ENCODE peak calls at places on chromosome 16, in five cellular contexts. R is ovary, W is transverse colon, K is body of pancreas, B is heart left ventricle. T is an unnamed sample.

GRCh38 chr16:68936729-68937631 is 93.6 kb downstream of the TANGO6 start:
- DNase-seq in B (no peak), K (no peak), R (no peak), W (no peak), T (no peak)

GRCh38 chr16:47983999-47984580 is 171.7 kb downstream of the ABCC12 start:
- DNase-seq in W (no peak), K (no peak), B (no peak), R (no peak), T (no peak)

GRCh38 chr16:8958344-8958808 is 5.3 kb downstream of the USP7 start:
- DNase-seq in K (no peak), B (no peak), W (peak), R (no peak), T (peak)

GRCh38 chr16:7597677-7598076 is 265.0 kb downstream of the RBFOX1 start:
- DNase-seq in B (no peak), W (no peak), R (no peak), K (no peak), T (no peak)

GRCh38 chr16:17358846-17359245 is 111.9 kb downstream of the XYLT1 start:
- DNase-seq in B (no peak), W (no peak), K (no peak), R (no peak), T (no peak)

GRCh38 chr16:22898874-22899348 is 84.9 kb downstream of the HS3ST2 start:
- DNase-seq in K (peak), R (peak), W (peak), B (peak), T (peak)

GRCh38 chr16:58513874-58514273 is 1.4 kb upstream of the SETD6 start:
- DNase-seq in R (no peak), W (no peak), K (no peak), B (no peak), T (no peak)

GRCh38 chr16:72099377-72099818 is 5.8 kb downstream of the DHX38 start:
- DNase-seq in B (peak), W (peak), K (peak), R (no peak), T (no peak)

GRCh38 chr16:28478511-28479180 is 6.5 kb upstream of the NPIPB7 start:
- DNase-seq in K (no peak), W (no peak), B (no peak), R (no peak), T (no peak)

GRCh38 chr16:4570688-4571321 is 14.7 kb downstream of the C16orf96 start:
- DNase-seq in W (no peak), R (no peak), K (no peak), B (no peak), T (no peak)

DNA sequence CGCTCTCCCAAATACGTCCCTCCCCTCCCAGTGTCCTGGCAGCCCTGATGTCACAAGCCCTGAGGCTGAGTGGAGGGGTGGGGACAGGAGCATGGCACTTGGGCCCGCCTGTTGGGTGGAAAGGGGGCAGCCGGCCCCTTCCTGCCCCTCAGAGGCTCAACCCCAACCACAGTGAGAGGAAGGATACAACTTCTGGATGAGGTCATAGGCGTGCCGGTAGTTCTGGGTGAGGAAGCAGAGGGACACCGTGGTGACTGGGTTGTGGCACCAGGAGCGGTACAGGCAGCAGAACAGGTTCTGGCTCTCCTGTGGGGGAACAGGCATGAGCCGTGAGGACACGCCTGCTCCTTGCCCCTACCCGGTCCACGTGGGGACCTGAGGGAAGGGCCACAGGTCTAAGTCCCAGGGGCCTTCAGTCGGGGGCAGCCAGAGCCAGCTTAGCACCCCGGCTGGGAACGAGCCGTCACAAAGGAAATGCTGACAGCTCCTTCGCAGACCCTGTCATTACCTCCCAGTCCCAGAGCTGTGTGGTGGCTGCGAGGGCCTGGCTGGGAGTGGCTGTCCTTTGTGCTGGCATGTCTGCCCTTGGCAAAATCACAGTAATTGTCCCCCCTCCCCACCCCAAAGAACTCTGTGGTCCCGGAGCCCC is 11.2 kb upstream of the MTSS2 start:
- DNase-seq in R (no peak), B (no peak), K (no peak), W (peak), T (no peak)
- TF ChIP-seq POLR2A in R (no peak), B (no peak), K (no peak), W (no peak), T (no peak)

DNA sequence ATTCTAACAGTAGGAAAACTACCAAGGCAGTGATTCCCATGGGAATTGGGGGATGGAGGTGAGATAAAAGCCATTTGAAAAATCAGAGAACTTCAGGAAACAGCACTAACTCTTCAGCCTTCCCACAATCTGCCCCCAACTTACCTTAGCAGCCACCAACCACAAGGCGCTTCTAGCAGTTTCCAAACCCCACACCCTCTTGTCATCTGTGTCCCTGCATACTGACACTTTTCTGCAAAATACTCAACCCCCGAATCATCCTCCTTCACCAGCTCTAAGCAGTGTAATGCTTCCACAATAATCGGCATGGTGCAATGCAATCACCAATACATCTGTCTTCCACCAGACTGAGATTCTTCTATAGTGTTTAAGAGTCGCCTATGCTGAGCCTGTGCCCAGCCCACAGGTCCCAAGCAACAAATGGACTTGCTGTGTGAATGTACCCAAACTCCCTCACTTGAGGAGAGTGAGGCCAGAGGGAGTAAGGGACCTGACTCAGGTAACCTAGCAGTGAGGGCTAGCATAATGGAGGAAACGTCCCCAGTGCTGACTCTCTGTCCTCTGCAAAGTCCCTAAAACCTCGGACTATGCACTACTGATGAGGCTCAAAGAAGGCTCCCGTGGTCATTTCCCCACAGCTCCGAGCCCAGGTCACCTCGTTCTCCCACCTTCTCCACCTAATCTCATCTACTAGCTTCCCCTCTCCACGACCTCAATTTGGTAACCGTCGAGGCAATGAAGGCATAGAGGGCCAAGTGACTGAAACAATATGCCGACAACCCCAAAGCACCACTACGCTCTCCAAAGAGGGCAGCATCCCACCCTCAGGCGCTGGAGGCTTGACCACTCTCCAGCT is 902 bp downstream of the DYNC1LI2 start:
- DNase-seq in B (no peak), K (no peak), W (no peak), R (no peak), T (no peak)
- TF ChIP-seq POLR2A in B (no peak), K (no peak), W (no peak), R (no peak), T (no peak)

GRCh38 chr16:30185683-30186421 is 2.5 kb downstream of the CORO1A start:
- DNase-seq in R (peak), K (peak), W (peak), B (peak), T (peak)

GRCh38 chr16:30184430-30185140 is 1.2 kb downstream of the CORO1A start:
- DNase-seq in B (peak), R (peak), K (peak), W (peak), T (peak)

GRCh38 chr16:30183961-30184429 is 593 bp downstream of the CORO1A start:
- DNase-seq in K (peak), B (peak), R (peak), W (peak), T (peak)

GRCh38 chr16:30185141-30185682 is 1.8 kb downstream of the CORO1A start:
- DNase-seq in K (no peak), B (no peak), R (peak), W (peak), T (no peak)

GRCh38 chr16:30183236-30183960 is at the start of gene CORO1A:
- DNase-seq in K (peak), W (peak), B (peak), R (peak), T (peak)
- TF ChIP-seq POLR2A in K (peak), W (peak), B (no peak), R (peak), T (no peak)

DNA sequence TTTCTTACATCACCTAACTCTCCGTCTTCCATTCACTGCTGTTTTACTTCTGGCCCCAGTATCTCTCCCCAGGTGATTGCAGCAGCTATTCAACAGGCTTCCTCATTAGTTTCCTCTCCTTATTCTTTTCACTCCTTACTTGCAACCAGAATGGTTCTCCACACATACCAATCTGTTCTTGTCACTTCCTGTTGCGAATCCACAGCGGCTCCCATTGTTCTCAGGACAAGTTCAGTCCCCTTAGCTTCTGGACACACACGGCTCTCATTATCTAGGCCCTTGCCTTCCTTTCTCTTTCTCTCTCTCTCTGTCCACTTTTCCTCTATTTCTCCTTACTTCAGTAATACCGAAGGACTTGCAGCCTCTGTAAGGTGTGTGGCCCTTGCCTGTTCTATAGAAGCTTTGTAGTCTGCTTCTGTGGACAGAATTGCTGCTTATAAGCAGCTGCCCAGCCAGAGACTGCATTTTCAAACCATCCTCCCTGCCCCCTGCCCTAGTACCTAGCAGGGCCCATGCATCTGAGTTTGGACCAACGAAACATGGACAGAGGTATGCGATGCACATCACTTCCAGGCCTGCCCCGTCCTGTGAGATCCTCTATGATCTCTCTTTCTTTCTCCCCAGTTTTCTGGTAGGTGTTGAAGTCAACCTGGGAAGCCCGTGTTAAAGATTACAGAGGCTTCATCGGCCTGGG is 45.7 kb downstream of the VAT1L start:
- DNase-seq in R (no peak), K (no peak), B (no peak), W (no peak), T (no peak)
- TF ChIP-seq POLR2A in R (no peak), K (no peak), B (no peak), W (no peak), T (no peak)

GRCh38 chr16:26877421-26877820 is 189.3 kb upstream of the C16orf82 start:
- DNase-seq in W (no peak), K (no peak), B (no peak), R (no peak), T (no peak)
- TF ChIP-seq POLR2A in W (no peak), K (no peak), B (no peak), R (no peak), T (no peak)

DNA sequence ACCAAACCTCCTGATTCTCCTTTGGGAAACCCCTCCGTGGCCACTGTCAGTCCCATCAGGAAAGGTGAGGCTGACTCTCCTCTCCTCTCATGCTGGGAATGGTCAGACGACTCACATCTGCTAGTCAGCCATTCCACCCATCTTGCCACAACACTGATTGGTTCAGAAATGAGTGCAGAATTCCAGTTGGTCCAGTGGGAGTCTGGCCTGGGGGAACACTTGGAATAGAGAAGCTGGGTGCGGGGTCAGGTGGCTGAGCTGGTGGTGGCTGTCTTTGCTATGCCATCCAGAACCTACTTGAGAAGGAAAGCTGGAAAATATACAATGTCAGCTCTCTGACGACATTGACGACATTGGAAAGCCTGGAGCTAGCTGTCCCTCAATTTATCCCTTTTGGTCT is 23.6 kb upstream of the PLLP start:
- DNase-seq in B (peak), R (no peak), K (no peak), W (no peak), T (peak)
- TF ChIP-seq POLR2A in B (no peak), R (no peak), K (no peak), W (no peak), T (no peak)

GRCh38 chr16:63890072-63890471 is 1231.8 kb downstream of the CDH11 start:
- DNase-seq in R (no peak), B (peak), W (no peak), K (peak), T (no peak)

GRCh38 chr16:63890723-63891122 is 1231.1 kb downstream of the CDH11 start:
- DNase-seq in B (no peak), W (no peak), R (no peak), K (no peak), T (no peak)
- TF ChIP-seq POLR2A in B (no peak), W (no peak), R (no peak), K (no peak), T (no peak)

T was measured in suprapubic skin.